ENCODE peak calls at places on chromosomes 4 and X, in eight cellular contexts. V is H1, R is fibroblast of the conjunctiva, K is G401, S is sciatic nerve, O is hippocampal formation, A is T-cell, J is GM12865. F is an unnamed sample.

GRCh38 chr4:142534994-142535393 is 311.1 kb downstream of the INPP4B start:
- DNase-seq in J (no peak), S (no peak), A (no peak), K (no peak), V (no peak), R (no peak), O (no peak), F (no peak)

GRCh38 chr4:53541577-53542206 is 49.6 kb downstream of the LNX1 start:
- DNase-seq in K (no peak), A (no peak), J (no peak), V (no peak), R (peak), O (peak), S (no peak), F (no peak)

GRCh38 chr4:23392860-23393458 is 496.9 kb downstream of the PPARGC1A start:
- DNase-seq in V (no peak), S (no peak), K (no peak), J (no peak), R (no peak), A (no peak), O (no peak), F (no peak)

GRCh38 chr4:145937990-145938611 is 522 bp downstream of the ZNF827 start:
- DNase-seq in K (peak), A (peak), O (peak), J (peak), R (no peak), S (no peak), V (no peak), F (peak)

GRCh38 chr4:182201871-182202270 is 41.3 kb upstream of the TENM3 start:
- DNase-seq in K (no peak), V (no peak), O (no peak), R (no peak), J (no peak), S (no peak), A (no peak), F (no peak)

GRCh38 chr4:158810487-158811215 is 41.8 kb downstream of the FNIP2 start:
- DNase-seq in R (peak), K (no peak), V (no peak), A (no peak), J (no peak), S (peak), O (no peak), F (no peak)

GRCh38 chrX:105752334-105752733 is 70.0 kb upstream of the NRK start:
- DNase-seq in O (no peak), V (no peak), R (no peak), J (no peak), K (no peak), S (no peak), A (no peak), F (no peak)

GRCh38 chr4:38313999-38314561 is 349.9 kb upstream of the KLF3 start:
- DNase-seq in S (no peak), V (no peak), A (no peak), R (no peak), O (no peak), K (no peak), J (no peak), F (no peak)

GRCh38 chr4:176340871-176341685 is 21.3 kb downstream of the SPCS3 start:
- DNase-seq in O (peak), V (no peak), J (peak), A (no peak), S (no peak), R (peak), K (peak), F (peak)

GRCh38 chrX:133402830-133403625 is 12.3 kb downstream of the GPC4 start:
- DNase-seq in K (no peak), R (no peak), V (no peak), A (no peak), J (no peak), O (no peak), S (no peak), F (no peak)

GRCh38 chr4:113064244-113064643 is 14.8 kb downstream of the ANK2 start:
- DNase-seq in J (no peak), R (no peak), K (peak), A (no peak), O (no peak), S (no peak), V (peak), F (no peak)

GRCh38 chr4:16496501-16496900 is 270.2 kb upstream of the TAPT1 start:
- DNase-seq in V (no peak), S (no peak), J (no peak), R (peak), A (no peak), O (peak), K (no peak), F (no peak)

GRCh38 chr4:154082760-154083530 is 294.1 kb upstream of the SFRP2 start:
- DNase-seq in O (no peak), K (no peak), R (no peak), V (peak), J (peak), S (no peak), A (no peak), F (no peak)

GRCh38 chr4:17232575-17233253 is 279.2 kb downstream of the QDPR start:
- DNase-seq in J (no peak), S (no peak), O (no peak), A (no peak), K (peak), R (peak), V (no peak), F (no peak)

GRCh38 chrX:67328496-67328895 is 215.3 kb upstream of the AR start:
- DNase-seq in S (no peak), K (no peak), A (no peak), V (no peak), R (no peak), J (no peak), O (no peak), F (no peak)

GRCh38 chr4:181958435-181958834 is 284.8 kb upstream of the TENM3 start:
- DNase-seq in V (no peak), R (no peak), K (no peak), J (no peak), O (no peak), S (no peak), A (no peak), F (no peak)